ENCODE peak calls at places on chromosomes 4 and X, in five cellular contexts. One of them, this sample, is unnamed.
A peak's percentile ranks its signal among the peaks of the same experiment; 100 is the strongest.

GRCh38 chr4:6763330-6763851 is 19.1 kb upstream of the KIAA0232 start:
- DNase-seq in HFF-Myc: no peak
- DNase-seq in astrocyte of the spinal cord: no peak
- DNase-seq in astrocyte of the cerebellum: no peak
- DNase-seq in lower leg skin: no peak
- DNase-seq in this sample: no peak

GRCh38 chr4:110998308-110998707 is 375.4 kb upstream of the PITX2 start:
- DNase-seq in HFF-Myc: no peak
- DNase-seq in astrocyte of the spinal cord: no peak
- DNase-seq in astrocyte of the cerebellum: no peak
- DNase-seq in lower leg skin: no peak
- DNase-seq in this sample: no peak

GRCh38 chr4:42671431-42672194 is 14.7 kb upstream of the ATP8A1 start:
- DNase-seq in HFF-Myc: no peak
- DNase-seq in astrocyte of the spinal cord: no peak
- DNase-seq in astrocyte of the cerebellum: no peak
- DNase-seq in lower leg skin: no peak
- DNase-seq in this sample: no peak

GRCh38 chrX:69073241-69073640 is 92.0 kb downstream of the PJA1 start:
- DNase-seq in HFF-Myc: no peak
- DNase-seq in astrocyte of the spinal cord: no peak
- DNase-seq in astrocyte of the cerebellum: no peak
- DNase-seq in lower leg skin: peak; percentile 56
- DNase-seq in this sample: no peak

GRCh38 chrX:1904663-1905218 is 289.9 kb downstream of the ASMT start:
- DNase-seq in HFF-Myc: no peak
- DNase-seq in astrocyte of the spinal cord: no peak
- DNase-seq in astrocyte of the cerebellum: no peak
- DNase-seq in lower leg skin: no peak
- DNase-seq in this sample: no peak

GRCh38 chrX:150692837-150693781 is at the start of gene MTMR1:
- DNase-seq in HFF-Myc: no peak
- DNase-seq in astrocyte of the spinal cord: no peak
- DNase-seq in astrocyte of the cerebellum: no peak
- DNase-seq in lower leg skin: no peak
- DNase-seq in this sample: no peak

GRCh38 chr4:2332201-2332975 is 70.5 kb upstream of the MXD4 start:
- DNase-seq in HFF-Myc: no peak
- DNase-seq in astrocyte of the spinal cord: no peak
- DNase-seq in astrocyte of the cerebellum: no peak
- DNase-seq in lower leg skin: no peak
- DNase-seq in this sample: no peak

GRCh38 chr4:177128306-177128705 is 181.4 kb upstream of the NEIL3 start:
- DNase-seq in HFF-Myc: no peak
- DNase-seq in astrocyte of the spinal cord: peak; percentile 59
- DNase-seq in astrocyte of the cerebellum: no peak
- DNase-seq in lower leg skin: no peak
- DNase-seq in this sample: peak; percentile 72

GRCh38 chrX:140123446-140123845 is 158.1 kb upstream of the CXorf66 start:
- DNase-seq in HFF-Myc: no peak
- DNase-seq in astrocyte of the spinal cord: peak; percentile 5
- DNase-seq in astrocyte of the cerebellum: peak; percentile 2
- DNase-seq in lower leg skin: no peak
- DNase-seq in this sample: peak; percentile 4

GRCh38 chr4:89658701-89659024 is 178.3 kb downstream of the SNCA start:
- DNase-seq in HFF-Myc: no peak
- DNase-seq in astrocyte of the spinal cord: no peak
- DNase-seq in astrocyte of the cerebellum: no peak
- DNase-seq in lower leg skin: no peak
- DNase-seq in this sample: no peak

GRCh38 chrX:103565752-103566151 is 19.6 kb upstream of the TCEAL4 start:
- DNase-seq in HFF-Myc: no peak
- DNase-seq in astrocyte of the spinal cord: peak; percentile 55
- DNase-seq in astrocyte of the cerebellum: peak; percentile 11
- DNase-seq in lower leg skin: no peak
- DNase-seq in this sample: peak; percentile 72

GRCh38 chr4:99894998-99895397 is 771 bp upstream of the LAMTOR3 start:
- DNase-seq in HFF-Myc: no peak
- DNase-seq in astrocyte of the spinal cord: no peak
- DNase-seq in astrocyte of the cerebellum: no peak
- DNase-seq in lower leg skin: no peak
- DNase-seq in this sample: no peak
- H3K4me3 ChIP-seq in HFF-Myc: peak overlapping the region; percentile 98
- H3K4me3 ChIP-seq in astrocyte of the spinal cord: peak overlapping the region; percentile 94
- H3K4me3 ChIP-seq in astrocyte of the cerebellum: peak overlapping the region; percentile 93
- H3K4me3 ChIP-seq in lower leg skin: no peak overlapping the region
- H3K4me3 ChIP-seq in this sample: peak overlapping the region; percentile 90

DNA sequence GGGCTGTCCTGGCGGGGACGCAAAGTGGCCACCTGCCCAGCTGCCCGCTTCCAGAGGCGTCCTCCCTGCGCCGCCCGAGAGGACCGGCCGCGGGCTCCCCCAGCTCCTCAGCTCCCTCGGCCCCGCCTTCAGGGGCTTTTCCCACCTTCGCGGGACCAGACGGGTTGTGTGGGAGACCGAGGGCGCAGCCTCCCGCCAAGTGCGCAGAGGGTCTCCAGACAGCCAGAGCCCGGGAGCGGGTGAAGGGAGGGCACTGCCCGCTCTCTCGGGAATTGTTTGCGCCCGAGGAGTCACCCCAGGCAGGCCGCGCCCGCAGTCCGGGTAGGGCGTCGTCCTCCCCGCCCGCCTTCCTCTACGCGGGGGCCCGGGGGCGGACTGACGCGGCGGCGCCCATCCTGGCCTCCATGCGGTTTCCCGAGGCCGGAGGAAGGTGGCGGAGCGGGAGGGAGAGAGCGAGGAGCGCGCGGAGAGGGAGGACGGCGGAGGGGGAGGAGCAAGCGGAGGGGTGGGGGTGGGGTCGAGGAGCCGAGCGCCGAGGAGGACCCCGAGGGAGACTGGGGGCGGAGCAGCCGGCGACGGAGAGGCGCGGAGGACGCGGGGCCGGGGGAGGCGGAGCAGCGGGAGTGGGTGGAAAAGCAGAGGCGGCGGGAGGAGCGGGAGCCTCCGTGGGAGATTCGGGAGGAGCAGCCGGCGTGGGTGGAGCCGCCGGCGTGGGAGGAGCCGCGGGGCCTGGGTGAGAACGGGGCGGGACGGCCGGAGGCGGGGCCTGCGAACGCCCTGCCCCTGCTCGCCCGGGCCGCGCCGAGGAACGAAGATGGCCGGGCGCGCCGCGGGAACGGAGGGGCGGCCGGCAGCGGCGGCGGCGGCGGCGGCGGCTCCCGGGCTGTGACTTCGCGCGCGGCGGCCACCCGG is 47.6 kb downstream of the CLDN34 start:
- DNase-seq in HFF-Myc: no peak
- DNase-seq in astrocyte of the spinal cord: peak; percentile 91
- DNase-seq in astrocyte of the cerebellum: peak; percentile 51
- DNase-seq in lower leg skin: peak; percentile 96
- DNase-seq in this sample: peak; percentile 91
- TF ChIP-seq CTCF in HFF-Myc: no peak
- TF ChIP-seq CTCF in astrocyte of the spinal cord: no peak
- TF ChIP-seq CTCF in astrocyte of the cerebellum: no peak
- TF ChIP-seq CTCF in lower leg skin: no peak
- TF ChIP-seq CTCF in this sample: no peak

GRCh38 chrX:10016516-10017132 is 49.5 kb downstream of the CLDN34 start:
- DNase-seq in HFF-Myc: no peak
- DNase-seq in astrocyte of the spinal cord: no peak
- DNase-seq in astrocyte of the cerebellum: no peak
- DNase-seq in lower leg skin: peak; percentile 34
- DNase-seq in this sample: no peak
- H3K4me3 ChIP-seq in HFF-Myc: peak overlapping the region; percentile 61
- H3K4me3 ChIP-seq in astrocyte of the spinal cord: peak overlapping the region; percentile 51
- H3K4me3 ChIP-seq in astrocyte of the cerebellum: peak overlapping the region; percentile 56
- H3K4me3 ChIP-seq in lower leg skin: no peak overlapping the region
- H3K4me3 ChIP-seq in this sample: peak overlapping the region; percentile 66

GRCh38 chrX:10722804-10723364 is 102.5 kb upstream of the MID1 start:
- DNase-seq in HFF-Myc: peak; percentile 20
- DNase-seq in astrocyte of the spinal cord: peak; percentile 51
- DNase-seq in astrocyte of the cerebellum: peak; percentile 24
- DNase-seq in lower leg skin: no peak
- DNase-seq in this sample: peak; percentile 78
- TF ChIP-seq CTCF in HFF-Myc: peak; percentile 62
- TF ChIP-seq CTCF in astrocyte of the spinal cord: peak; percentile 70
- TF ChIP-seq CTCF in astrocyte of the cerebellum: peak; percentile 60
- TF ChIP-seq CTCF in lower leg skin: no peak
- TF ChIP-seq CTCF in this sample: peak; percentile 75

DNA sequence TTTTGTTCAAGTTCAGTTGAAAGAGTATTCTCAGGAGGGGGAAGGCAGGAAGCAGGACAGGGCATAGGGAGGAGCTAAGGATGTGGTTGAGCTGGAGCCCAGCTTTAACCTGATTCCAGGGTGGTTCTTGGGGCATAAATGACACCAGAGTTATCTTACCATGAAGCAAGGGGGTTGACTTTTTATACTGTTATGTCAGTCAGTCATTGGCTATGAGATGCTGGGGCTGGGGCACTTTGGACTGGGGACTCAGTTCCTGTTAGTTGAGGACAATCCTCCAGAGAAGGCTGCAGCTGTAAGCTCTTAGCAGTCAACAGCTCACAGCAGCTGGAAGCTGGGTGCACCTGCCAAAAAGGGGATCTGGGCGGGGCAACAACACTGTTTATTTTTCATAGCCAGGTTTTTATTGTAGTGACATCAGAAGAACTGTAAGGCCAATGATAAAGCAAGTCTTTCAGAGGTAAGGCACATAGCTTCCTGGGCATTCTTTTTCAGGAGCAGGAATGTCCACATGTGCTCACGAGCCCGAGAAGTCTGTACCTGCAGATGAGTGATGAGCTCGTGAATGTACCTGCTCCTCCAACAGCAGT is 78.5 kb downstream of the MID1IP1 start:
- DNase-seq in HFF-Myc: no peak
- DNase-seq in astrocyte of the spinal cord: no peak
- DNase-seq in astrocyte of the cerebellum: no peak
- DNase-seq in lower leg skin: no peak
- DNase-seq in this sample: no peak
- H3K4me3 ChIP-seq in HFF-Myc: no peak overlapping the region
- H3K4me3 ChIP-seq in astrocyte of the spinal cord: no peak overlapping the region
- H3K4me3 ChIP-seq in astrocyte of the cerebellum: no peak overlapping the region
- H3K4me3 ChIP-seq in lower leg skin: no peak overlapping the region
- H3K4me3 ChIP-seq in this sample: no peak overlapping the region

GRCh38 chr4:138555584-138555983 is 313.4 kb upstream of the SLC7A11 start:
- DNase-seq in HFF-Myc: no peak
- DNase-seq in astrocyte of the spinal cord: no peak
- DNase-seq in astrocyte of the cerebellum: no peak
- DNase-seq in lower leg skin: no peak
- DNase-seq in this sample: peak; percentile 55
- TF ChIP-seq CTCF in HFF-Myc: peak; percentile 42
- TF ChIP-seq CTCF in astrocyte of the spinal cord: peak; percentile 37
- TF ChIP-seq CTCF in astrocyte of the cerebellum: peak; percentile 13
- TF ChIP-seq CTCF in lower leg skin: no peak
- TF ChIP-seq CTCF in this sample: peak; percentile 54

This sample was measured in choroid plexus epithelial cell.